ENCODE peak calls at places on chromosomes 2 and 18, in seven cellular contexts. I is mesendoderm, M is IMR-90, K is trophoblast cell, S is H1, O is H9, J is mesenchymal stem cell. Z is an unnamed sample.

GRCh38 chr2:37576831-37577230 is 94.6 kb downstream of the CDC42EP3 start:
- DNase-seq in M (peak; percentile 71), K (no peak), J (no peak), I (no peak), S (no peak), O (no peak), Z (no peak)

GRCh38 chr18:77063256-77063655 is 69.3 kb downstream of the MBP start:
- DNase-seq in I (no peak), K (no peak), O (no peak), J (no peak), S (no peak), M (peak; percentile 67), Z (no peak)

GRCh38 chr2:187008111-187008510 is 159.1 kb upstream of the ZSWIM2 start:
- DNase-seq in M (peak; percentile 43), I (no peak), O (no peak), J (peak; percentile 12), K (no peak), S (no peak), Z (no peak)

GRCh38 chr2:175282300-175282699 is 100.8 kb upstream of the ATP5MC3 start:
- DNase-seq in O (no peak), S (no peak), J (peak; percentile 46), M (peak; percentile 28), I (peak; percentile 61), K (peak; percentile 54), Z (no peak)

GRCh38 chr2:144152817-144153271 is 367.1 kb downstream of the ZEB2 start:
- DNase-seq in I (peak; percentile 55), K (peak; percentile 57), M (peak; percentile 82), J (peak; percentile 77), O (no peak), S (no peak), Z (no peak)

GRCh38 chr2:190407662-190408537 is at the start of gene MFSD6:
- DNase-seq in J (no peak), K (peak; percentile 53), I (peak; percentile 37), S (no peak), O (peak; percentile 51), M (no peak), Z (peak; percentile 40)

GRCh38 chr18:76657911-76658475 is 163.0 kb upstream of the ZNF516 start:
- DNase-seq in S (no peak), I (no peak), K (no peak), O (no peak), J (no peak), M (no peak), Z (no peak)

GRCh38 chr2:123785332-123785731 is 239.8 kb upstream of the CNTNAP5 start:
- DNase-seq in I (no peak), K (no peak), M (no peak), J (no peak), O (no peak), S (no peak), Z (no peak)

GRCh38 chr2:208101716-208102631 is 22.4 kb downstream of the CRYGD start:
- DNase-seq in J (no peak), I (peak; percentile 60), M (peak; percentile 18), O (no peak), K (peak; percentile 28), S (no peak), Z (no peak)

GRCh38 chr2:233063976-233064411 is 3.9 kb downstream of the INPP5D start:
- DNase-seq in O (no peak), S (no peak), M (no peak), I (no peak), J (no peak), K (no peak), Z (no peak)

GRCh38 chr2:233062447-233062842 is 2.3 kb downstream of the INPP5D start:
- DNase-seq in J (no peak), S (no peak), I (no peak), M (no peak), K (no peak), O (no peak), Z (no peak)

GRCh38 chr2:233063269-233063975 is 3.3 kb downstream of the INPP5D start:
- DNase-seq in O (peak; percentile 79), J (no peak), M (no peak), K (no peak), I (peak; percentile 61), S (no peak), Z (no peak)

GRCh38 chr2:233061591-233062446 is 1.7 kb downstream of the INPP5D start:
- DNase-seq in S (no peak), K (no peak), I (peak; percentile 62), J (peak; percentile 60), O (peak; percentile 56), M (peak; percentile 16), Z (no peak)

GRCh38 chr2:233062946-233063268 is 2.8 kb downstream of the INPP5D start:
- DNase-seq in I (no peak), K (no peak), S (no peak), M (no peak), O (no peak), J (no peak), Z (no peak)
- H3K18ac ChIP-seq in I (no peak overlapping the region), K (no peak overlapping the region), S (no peak overlapping the region), M (no peak overlapping the region), O (no peak overlapping the region), J (no peak overlapping the region), Z (peak overlapping the region; percentile 11)

GRCh38 chr2:109675666-109676345 is 61.6 kb downstream of the SOWAHC start:
- DNase-seq in I (no peak), O (no peak), S (no peak), J (no peak), K (no peak), M (no peak), Z (no peak)
- H3K18ac ChIP-seq in I (no peak overlapping the region), O (no peak overlapping the region), S (no peak overlapping the region), J (no peak overlapping the region), K (no peak overlapping the region), M (no peak overlapping the region), Z (peak overlapping the region; percentile 75)

DNA sequence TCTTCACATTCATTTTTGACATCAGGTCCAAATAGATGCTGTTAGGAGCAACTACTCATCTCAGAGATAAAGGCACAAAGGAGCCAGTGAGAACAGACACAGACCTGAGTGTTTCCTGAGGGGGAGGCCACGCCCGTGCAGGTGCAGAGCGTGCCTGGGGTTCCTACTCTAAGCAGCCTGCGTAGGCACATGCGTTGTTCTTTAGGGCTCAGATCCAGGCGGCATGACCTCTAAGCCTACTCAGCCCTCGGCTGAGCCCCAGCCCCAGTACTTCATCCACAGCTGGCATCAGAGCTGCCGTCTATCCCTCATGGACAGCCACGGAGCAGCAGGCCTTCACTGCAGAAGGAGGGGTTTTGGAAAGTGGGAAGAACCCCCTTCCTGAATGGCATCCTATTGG is 54.9 kb upstream of the PXDN start:
- DNase-seq in I (no peak), K (no peak), J (no peak), S (no peak), M (no peak), O (no peak), Z (no peak)
- H3K18ac ChIP-seq in I (no peak overlapping the region), K (no peak overlapping the region), J (no peak overlapping the region), S (no peak overlapping the region), M (no peak overlapping the region), O (no peak overlapping the region), Z (no peak overlapping the region)

GRCh38 chr2:7672027-7672684 is 754.9 kb downstream of the RNF144A start:
- DNase-seq in J (peak; percentile 33), M (peak; percentile 35), S (peak; percentile 92), K (peak; percentile 86), I (peak; percentile 94), O (peak; percentile 91), Z (peak; percentile 48)

GRCh38 chr2:7674606-7675005 is 757.4 kb downstream of the RNF144A start:
- DNase-seq in J (no peak), I (no peak), S (no peak), O (no peak), K (no peak), M (no peak), Z (no peak)

GRCh38 chr2:7672685-7673071 is 755.5 kb downstream of the RNF144A start:
- DNase-seq in K (no peak), J (no peak), M (no peak), O (no peak), S (no peak), I (no peak), Z (no peak)

GRCh38 chr2:7673843-7674242 is 756.6 kb downstream of the RNF144A start:
- DNase-seq in K (no peak), J (no peak), S (no peak), O (no peak), I (no peak), M (no peak), Z (no peak)

GRCh38 chr2:7673101-7673500 is 755.9 kb downstream of the RNF144A start:
- DNase-seq in S (no peak), M (no peak), O (no peak), I (no peak), K (no peak), J (no peak), Z (no peak)
- H3K18ac ChIP-seq in S (no peak overlapping the region), M (no peak overlapping the region), O (no peak overlapping the region), I (no peak overlapping the region), K (no peak overlapping the region), J (no peak overlapping the region), Z (no peak overlapping the region)

DNA sequence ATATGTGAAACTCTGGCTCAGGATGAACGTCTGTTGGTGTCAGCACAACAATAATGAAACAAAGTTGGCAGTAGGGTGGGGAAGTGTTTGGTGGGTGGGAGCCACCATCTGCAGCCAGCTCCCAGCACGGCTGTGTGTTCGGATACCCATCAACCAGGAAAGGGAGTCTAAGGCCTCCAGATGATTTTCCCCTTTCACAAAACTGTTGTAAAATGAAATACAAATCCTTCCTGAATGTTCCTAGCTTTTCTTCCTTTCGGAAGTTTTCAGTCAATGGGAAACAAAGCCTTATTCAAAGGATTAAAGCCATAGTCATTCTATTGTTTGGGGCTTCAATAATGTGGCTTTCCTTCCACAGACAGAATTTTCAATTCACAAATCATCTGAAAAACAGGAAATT is 14.5 kb upstream of the DARS1 start:
- DNase-seq in O (no peak), S (no peak), J (no peak), I (no peak), M (no peak), K (no peak), Z (no peak)
- H3K18ac ChIP-seq in O (no peak overlapping the region), S (no peak overlapping the region), J (no peak overlapping the region), I (no peak overlapping the region), M (no peak overlapping the region), K (no peak overlapping the region), Z (no peak overlapping the region)

DNA sequence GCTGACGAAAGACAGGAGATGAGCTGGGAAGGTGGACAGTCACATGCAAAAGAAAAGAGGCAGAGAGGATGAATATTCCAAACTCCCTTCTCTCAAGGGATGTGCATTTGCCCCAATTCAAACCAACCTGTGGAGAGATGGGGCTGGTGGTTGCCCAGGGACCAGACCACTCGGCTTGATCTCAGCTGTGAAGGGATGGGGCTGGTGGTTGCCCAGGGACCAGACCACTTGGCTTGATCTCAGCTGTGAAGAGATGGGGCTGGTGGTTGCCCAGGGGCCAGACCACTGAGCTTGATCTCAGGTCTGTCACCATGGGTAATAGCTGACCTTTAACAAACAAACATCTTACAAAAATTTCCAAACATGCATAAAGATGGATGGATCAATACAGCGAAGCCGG is 42.5 kb upstream of the SALL3 start:
- DNase-seq in O (no peak), I (no peak), M (no peak), S (no peak), J (no peak), K (no peak), Z (no peak)
- H3K18ac ChIP-seq in O (no peak overlapping the region), I (no peak overlapping the region), M (no peak overlapping the region), S (no peak overlapping the region), J (no peak overlapping the region), K (no peak overlapping the region), Z (no peak overlapping the region)

Z was measured in neuronal stem cell.